ENCODE peak calls at places on chromosome 20, in five cellular contexts. B, U, F, K and O are unnamed samples.

GRCh38 chr20:46151936-46152335 is 33.8 kb downstream of the CD40 start:
- DNase-seq in B (no peak), U (no peak), F (no peak), K (no peak), O (no peak)

GRCh38 chr20:37939701-37940151 is 36.8 kb downstream of the VSTM2L start:
- DNase-seq in B (no peak), U (peak; percentile 43), F (no peak), K (no peak), O (no peak)

GRCh38 chr20:13717631-13718044 is 67.1 kb downstream of the ESF1 start:
- DNase-seq in B (no peak), U (no peak), F (no peak), K (no peak), O (no peak)

GRCh38 chr20:61760321-61761112 is 305.2 kb downstream of the TAF4 start:
- DNase-seq in B (no peak), U (peak; percentile 53), F (no peak), K (no peak), O (no peak)

GRCh38 chr20:19376451-19376971 is 164.1 kb downstream of the SLC24A3 start:
- DNase-seq in B (no peak), U (no peak), F (no peak), K (no peak), O (no peak)

GRCh38 chr20:12984069-12984765 is 24.6 kb upstream of the SPTLC3 start:
- DNase-seq in B (no peak), U (no peak), F (no peak), K (no peak), O (peak; percentile 66)

GRCh38 chr20:7151666-7152065 is 384.2 kb downstream of the BMP2 start:
- DNase-seq in B (no peak), U (no peak), F (no peak), K (no peak), O (no peak)

GRCh38 chr20:63704749-63705117 is 3.0 kb downstream of the ARFRP1 start:
- DNase-seq in B (no peak), U (no peak), F (no peak), K (no peak), O (no peak)

GRCh38 chr20:48725589-48725991 is 102.2 kb downstream of the PREX1 start:
- DNase-seq in B (no peak), U (no peak), F (no peak), K (no peak), O (no peak)

GRCh38 chr20:52493177-52493711 is 301.7 kb upstream of the ZFP64 start:
- DNase-seq in B (no peak), U (no peak), F (no peak), K (no peak), O (peak; percentile 43)

GRCh38 chr20:47888351-47888750 is 103.1 kb upstream of the SULF2 start:
- DNase-seq in B (no peak), U (peak; percentile 40), F (no peak), K (no peak), O (no peak)

GRCh38 chr20:10077081-10077471 is 42.3 kb downstream of the ANKEF1 start:
- DNase-seq in B (no peak), U (no peak), F (no peak), K (no peak), O (no peak)

GRCh38 chr20:52190437-52191131 is 995 bp downstream of the ZFP64 start:
- DNase-seq in B (no peak), U (no peak), F (peak; percentile 24), K (no peak), O (peak; percentile 60)

GRCh38 chr20:49691818-49692568 is 21.7 kb downstream of the B4GALT5 start:
- DNase-seq in B (no peak), U (no peak), F (no peak), K (no peak), O (peak; percentile 68)

GRCh38 chr20:38200646-38201045 is 35.6 kb upstream of the TGM2 start:
- DNase-seq in B (no peak), U (peak; percentile 21), F (peak; percentile 15), K (no peak), O (no peak)

GRCh38 chr20:22572023-22572422 is 12.3 kb downstream of the FOXA2 start:
- DNase-seq in B (no peak), U (no peak), F (no peak), K (no peak), O (no peak)

GRCh38 chr20:397432-398237 is 10.5 kb upstream of the RBCK1 start:
- DNase-seq in B (no peak), U (no peak), F (no peak), K (no peak), O (no peak)

GRCh38 chr20:18138639-18139583 is 1.2 kb downstream of the KAT14 start:
- DNase-seq in B (no peak), U (no peak), F (no peak), K (no peak), O (peak; percentile 94)

GRCh38 chr20:61015602-61016001 is 236.5 kb upstream of the CDH4 start:
- DNase-seq in B (no peak), U (no peak), F (no peak), K (no peak), O (no peak)

DNA sequence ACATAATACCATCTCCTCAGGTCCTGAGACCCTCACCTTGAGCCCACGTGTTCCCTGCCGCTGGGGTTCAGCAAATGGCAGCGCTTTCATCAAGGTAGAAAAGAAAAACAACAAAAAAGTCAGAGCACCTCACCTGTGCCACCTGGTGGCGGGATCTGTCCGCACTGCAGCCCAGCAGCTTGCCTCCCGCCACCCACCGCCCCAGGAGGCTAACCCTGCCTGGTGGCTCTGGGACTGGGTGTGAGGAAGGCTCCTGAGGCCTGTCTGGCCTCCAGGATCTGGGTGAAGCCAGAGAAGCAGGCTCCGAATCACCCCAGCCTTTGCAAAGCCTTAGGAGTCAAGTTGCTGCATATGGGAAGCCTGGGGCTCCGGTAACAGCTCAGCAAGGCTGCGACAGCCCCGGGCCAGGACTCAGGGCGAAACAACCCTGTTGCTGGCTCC is 270.8 kb downstream of the BMP7 start:
- DNase-seq in B (no peak), U (no peak), F (no peak), K (no peak), O (no peak)
- H3K4me1 ChIP-seq in B (no peaks in the 10 kb centered on the region), U (no peaks in the 10 kb centered on the region), F (no peaks in the 10 kb centered on the region), K (no peaks in the 10 kb centered on the region), O (no peaks in the 10 kb centered on the region)

GRCh38 chr20:3749087-3749688 is 16.7 kb downstream of the HSPA12B start:
- DNase-seq in B (no peak), U (no peak), F (no peak), K (no peak), O (no peak)
- H3K4me1 ChIP-seq in B (no peaks in the 10 kb centered on the region), U (peaks cover 5% of the 10 kb centered on the region), F (no peaks in the 10 kb centered on the region), K (peaks cover 5% of the 10 kb centered on the region), O (no peaks in the 10 kb centered on the region)

GRCh38 chr20:25056601-25057233 is 1.2 kb downstream of the ACSS1 start:
- DNase-seq in B (peak; percentile 32), U (no peak), F (peak; percentile 20), K (no peak), O (no peak)

GRCh38 chr20:25058797-25059486 is 1.0 kb upstream of the ACSS1 start:
- DNase-seq in B (peak; percentile 65), U (peak; percentile 76), F (peak; percentile 45), K (no peak), O (no peak)

GRCh38 chr20:25059487-25059820 is 1.5 kb upstream of the ACSS1 start:
- DNase-seq in B (no peak), U (no peak), F (no peak), K (no peak), O (no peak)

GRCh38 chr20:25057234-25058050 is 497 bp downstream of the ACSS1 start:
- DNase-seq in B (peak; percentile 65), U (peak; percentile 93), F (peak; percentile 80), K (peak; percentile 85), O (peak; percentile 82)

DNA sequence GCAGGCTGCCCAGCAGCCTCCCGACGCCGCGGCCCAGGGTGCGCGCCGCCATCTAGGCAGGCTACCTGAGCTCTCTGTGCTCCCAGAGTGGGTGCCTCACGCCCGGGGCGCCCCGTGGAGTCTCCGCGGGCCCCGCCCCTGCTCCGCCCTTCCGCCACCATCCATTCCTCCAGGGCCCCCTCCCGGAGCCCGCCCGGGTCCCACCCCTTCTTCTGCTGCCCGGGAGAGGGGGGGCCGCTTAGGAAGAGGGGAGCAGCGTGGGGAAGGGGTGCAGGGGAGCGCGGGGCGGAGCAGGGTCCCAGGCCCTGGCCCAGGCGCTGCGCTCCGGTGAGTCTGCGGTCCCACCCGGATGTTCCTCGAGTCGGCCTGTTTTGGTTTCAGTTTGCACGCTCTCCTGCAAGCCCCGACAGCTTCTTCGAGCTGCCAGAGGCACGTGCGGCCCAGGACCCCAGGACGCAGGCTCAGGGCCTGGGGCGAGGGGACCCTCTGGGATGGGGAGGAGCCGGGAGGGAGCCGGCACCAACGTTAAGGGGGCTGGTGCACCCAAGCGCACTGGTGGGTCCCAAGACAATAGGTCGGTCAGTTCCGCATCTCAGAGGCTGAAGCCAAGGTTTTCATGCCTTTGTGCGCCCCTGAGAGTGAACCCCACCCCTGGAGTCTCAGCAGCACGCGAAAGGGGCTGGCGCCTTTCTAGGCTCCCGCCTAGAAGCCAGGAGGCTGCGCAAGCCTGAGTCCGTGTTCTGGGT is at the start of gene ACSS1:
- DNase-seq in B (peak; percentile 72), U (peak; percentile 89), F (peak; percentile 61), K (peak; percentile 67), O (peak; percentile 82)
- H3K4me1 ChIP-seq in B (peaks cover 28% of the 10 kb centered on the region), U (peaks cover 45% of the 10 kb centered on the region), F (peaks cover 36% of the 10 kb centered on the region), K (peaks cover 50% of the 10 kb centered on the region), O (peaks cover 19% of the 10 kb centered on the region)

GRCh38 chr20:53668981-53669380 is 75.3 kb upstream of the ZNF217 start:
- DNase-seq in B (no peak), U (no peak), F (no peak), K (no peak), O (peak; percentile 98)

GRCh38 chr20:53676519-53676822 is 82.8 kb upstream of the ZNF217 start:
- DNase-seq in B (no peak), U (no peak), F (no peak), K (no peak), O (no peak)

GRCh38 chr20:53676987-53677386 is 83.3 kb upstream of the ZNF217 start:
- DNase-seq in B (no peak), U (no peak), F (no peak), K (no peak), O (no peak)

GRCh38 chr20:53671370-53671769 is 77.7 kb upstream of the ZNF217 start:
- DNase-seq in B (no peak), U (no peak), F (no peak), K (no peak), O (no peak)

GRCh38 chr20:53672484-53673129 is 79.0 kb upstream of the ZNF217 start:
- DNase-seq in B (no peak), U (no peak), F (no peak), K (no peak), O (no peak)
- H3K4me1 ChIP-seq in B (no peaks in the 10 kb centered on the region), U (peaks cover 4% of the 10 kb centered on the region), F (peaks cover 3% of the 10 kb centered on the region), K (peaks cover 1% of the 10 kb centered on the region), O (peaks cover under 1% of the 10 kb centered on the region)